ENCODE peak calls at places on chromosome 13, in five cellular contexts. Q, V, K, G and R are unnamed samples.

GRCh38 chr13:76792680-76793334 is 93.4 kb downstream of the KCTD12 start:
- DNase-seq in Q (no peak), V (no peak), K (peak; percentile 51), G (peak; percentile 64), R (no peak)

GRCh38 chr13:53694814-53695533 is 666.4 kb downstream of the OLFM4 start:
- DNase-seq in Q (no peak), V (no peak), K (no peak), G (no peak), R (no peak)

GRCh38 chr13:90502143-90502542 is 845.3 kb upstream of the MIR17HG start:
- DNase-seq in Q (no peak), V (no peak), K (peak; percentile 77), G (no peak), R (no peak)

GRCh38 chr13:20395061-20395916 is 130.4 kb downstream of the CRYL1 start:
- DNase-seq in Q (no peak), V (no peak), K (no peak), G (no peak), R (no peak)

GRCh38 chr13:98068511-98068910 is 74.4 kb upstream of the FARP1 start:
- DNase-seq in Q (no peak), V (no peak), K (no peak), G (no peak), R (no peak)

GRCh38 chr13:25692156-25692555 is 320.4 kb downstream of the ATP8A2 start:
- DNase-seq in Q (no peak), V (no peak), K (no peak), G (no peak), R (no peak)

GRCh38 chr13:50995870-50996269 is 86.3 kb downstream of the RNASEH2B start:
- DNase-seq in Q (no peak), V (no peak), K (no peak), G (no peak), R (no peak)

GRCh38 chr13:80716610-80717081 is 375.7 kb upstream of the SPRY2 start:
- DNase-seq in Q (no peak), V (peak; percentile 33), K (peak; percentile 54), G (peak; percentile 60), R (no peak)

GRCh38 chr13:73695325-73695724 is 438.9 kb downstream of the KLF12 start:
- DNase-seq in Q (no peak), V (no peak), K (no peak), G (no peak), R (no peak)

GRCh38 chr13:25771641-25772478 is 280.0 kb downstream of the SHISA2 start:
- DNase-seq in Q (no peak), V (no peak), K (no peak), G (no peak), R (no peak)

GRCh38 chr13:77820431-77821149 is 98.0 kb downstream of the EDNRB start:
- DNase-seq in Q (no peak), V (no peak), K (no peak), G (no peak), R (no peak)

GRCh38 chr13:97423300-97424045 is 10.5 kb upstream of the RAP2A start:
- DNase-seq in Q (no peak), V (no peak), K (peak; percentile 28), G (no peak), R (no peak)

GRCh38 chr13:73039201-73040108 is 19.4 kb upstream of the KLF5 start:
- DNase-seq in Q (no peak), V (no peak), K (no peak), G (no peak), R (no peak)

GRCh38 chr13:113863511-113864302 is at the start of gene GAS6:
- DNase-seq in Q (no peak), V (peak; percentile 2), K (peak; percentile 82), G (peak; percentile 80), R (peak; percentile 47)

GRCh38 chr13:27334774-27335490 is 64.3 kb downstream of the RASL11A start:
- DNase-seq in Q (no peak), V (peak; percentile 33), K (no peak), G (no peak), R (no peak)

GRCh38 chr13:113655358-113656014 is 2.5 kb downstream of the ATP4B start:
- DNase-seq in Q (no peak), V (no peak), K (no peak), G (peak; percentile 15), R (no peak)

GRCh38 chr13:75744127-75744526 is 108.0 kb downstream of the LMO7 start:
- DNase-seq in Q (no peak), V (no peak), K (no peak), G (no peak), R (no peak)

GRCh38 chr13:97273341-97273831 is 51.3 kb downstream of the MBNL2 start:
- DNase-seq in Q (no peak), V (no peak), K (peak; percentile 39), G (no peak), R (no peak)

GRCh38 chr13:51590966-51591627 is 6.8 kb downstream of the WDFY2 start:
- DNase-seq in Q (no peak), V (no peak), K (no peak), G (no peak), R (no peak)

GRCh38 chr13:46480131-46480530 is 72.8 kb upstream of the LRCH1 start:
- DNase-seq in Q (no peak), V (no peak), K (no peak), G (no peak), R (no peak)

GRCh38 chr13:40668335-40668734 is 1.9 kb upstream of the FOXO1 start:
- DNase-seq in Q (no peak), V (no peak), K (peak; percentile 50), G (peak; percentile 66), R (peak; percentile 23)

GRCh38 chr13:110415669-110416068 is 108.6 kb downstream of the COL4A2 start:
- DNase-seq in Q (no peak), V (no peak), K (no peak), G (no peak), R (no peak)

GRCh38 chr13:113592571-113592970 is 8.0 kb downstream of the TFDP1 start:
- DNase-seq in Q (no peak), V (no peak), K (no peak), G (no peak), R (no peak)

GRCh38 chr13:51033431-51034185 is 77.5 kb downstream of the C13orf42 start:
- DNase-seq in Q (no peak), V (no peak), K (no peak), G (no peak), R (no peak)